ENCODE peak calls at places on chromosomes 7 and 10, in seven cellular contexts. P is colonic mucosa; K is fibroblast of villous mesenchyme; Z is naive thymus-derived CD4-positive, alpha-beta T cell; I is heart left ventricle; N is CD8-positive, alpha-beta T cell; T is cardiac fibroblast. R is an unnamed sample.

GRCh38 chr7:106022193-106022821 is 59.2 kb downstream of the CDHR3 start:
- DNase-seq in P (no peak), K (no peak), Z (peak), I (no peak), N (peak), T (no peak), R (no peak)

GRCh38 chr7:30938435-30939316 is 25.1 kb upstream of the GHRHR start:
- DNase-seq in P (peak), K (peak), Z (peak), I (peak), N (peak), T (peak), R (peak)

GRCh38 chr10:121519901-121520500 is 78.2 kb downstream of the FGFR2 start:
- DNase-seq in P (no peak), K (no peak), Z (no peak), I (no peak), N (no peak), T (no peak), R (no peak)

GRCh38 chr7:2978403-2978802 is 65.3 kb downstream of the CARD11 start:
- DNase-seq in P (peak), K (no peak), Z (peak), I (no peak), N (peak), T (no peak), R (peak)

GRCh38 chr10:74825033-74825370 is 1.4 kb upstream of the KAT6B start:
- DNase-seq in P (peak), K (no peak), Z (peak), I (peak), N (no peak), T (no peak), R (no peak)

GRCh38 chr7:90625051-90625450 is 28.9 kb downstream of the CDK14 start:
- DNase-seq in P (no peak), K (no peak), Z (no peak), I (peak), N (no peak), T (peak), R (no peak)

GRCh38 chr7:27889800-27890199 is 149.8 kb downstream of the TAX1BP1 start:
- DNase-seq in P (no peak), K (no peak), Z (no peak), I (no peak), N (no peak), T (no peak), R (no peak)

GRCh38 chr7:140594131-140594691 is 46.4 kb downstream of the DENND2A start:
- DNase-seq in P (no peak), K (no peak), Z (no peak), I (peak), N (no peak), T (no peak), R (no peak)

GRCh38 chr7:141354251-141354650 is 197.0 kb upstream of the AGK start:
- DNase-seq in P (no peak), K (peak), Z (no peak), I (no peak), N (no peak), T (peak), R (no peak)

GRCh38 chr10:91521444-91521843 is 111.3 kb downstream of the HECTD2 start:
- DNase-seq in P (no peak), K (peak), Z (no peak), I (no peak), N (no peak), T (peak), R (no peak)

GRCh38 chr10:47164126-47164799 is 135.7 kb upstream of the GDF10 start:
- DNase-seq in P (no peak), K (peak), Z (no peak), I (no peak), N (no peak), T (peak), R (no peak)

GRCh38 chr7:8135417-8135816 is 126.5 kb downstream of the ICA1 start:
- DNase-seq in P (no peak), K (no peak), Z (no peak), I (no peak), N (no peak), T (no peak), R (no peak)

GRCh38 chr10:78038105-78038504 is 4.4 kb downstream of the RPS24 start:
- DNase-seq in P (no peak), K (peak), Z (no peak), I (no peak), N (no peak), T (no peak), R (no peak)

DNA sequence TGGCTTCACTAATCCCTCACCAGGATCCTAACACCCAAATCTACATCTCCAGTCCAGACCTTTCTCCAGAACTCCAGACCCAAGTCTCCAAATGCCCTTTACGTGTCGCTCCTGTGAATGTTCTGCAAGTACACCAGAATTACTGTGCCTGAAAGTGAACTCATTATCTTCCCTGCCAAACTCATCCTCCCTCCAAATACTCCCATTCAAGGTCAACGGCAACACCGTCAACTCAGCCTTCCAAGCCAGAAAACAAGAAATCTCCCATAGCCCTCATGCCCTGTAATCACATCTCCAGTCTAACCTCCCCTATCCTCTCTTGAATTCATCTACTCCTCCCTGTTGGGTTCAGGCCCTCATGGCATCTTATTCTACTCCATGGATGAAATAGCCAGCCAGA is 12.3 kb downstream of the CREB3L2 start:
- DNase-seq in P (no peak), K (no peak), Z (no peak), I (no peak), N (no peak), T (no peak), R (no peak)
- H3K4me3 ChIP-seq in P (no peak), K (no peak), Z (no peak), I (no peak), N (no peak), T (no peak), R (no peak)

DNA sequence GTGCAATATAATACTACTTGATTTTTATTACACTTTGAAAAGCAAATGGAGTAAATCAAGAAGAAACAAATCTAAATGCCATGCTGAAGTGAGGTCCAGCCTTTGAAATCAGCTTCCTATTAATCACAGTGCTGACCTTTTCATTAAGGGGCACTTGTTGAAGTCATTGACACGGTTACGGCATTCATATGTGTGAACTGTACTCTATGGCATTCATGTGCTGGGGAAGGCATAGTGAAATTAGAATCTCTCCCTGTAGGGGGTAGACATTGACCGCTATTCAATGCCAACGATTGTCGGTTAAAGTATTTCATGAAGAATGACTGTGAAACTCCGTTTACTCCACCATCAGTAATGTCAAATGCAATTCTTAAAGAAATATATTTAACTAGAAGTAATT is 296.1 kb upstream of the SEMA3A start:
- DNase-seq in P (no peak), K (peak), Z (no peak), I (no peak), N (no peak), T (peak), R (no peak)
- H3K4me3 ChIP-seq in P (no peak), K (no peak), Z (no peak), I (no peak), N (no peak), T (no peak), R (no peak)

GRCh38 chr7:99741438-99741795 is 6.4 kb upstream of the CYP3A7 start:
- DNase-seq in P (no peak), K (no peak), Z (no peak), I (no peak), N (no peak), T (no peak), R (no peak)
- H3K4me3 ChIP-seq in P (no peak), K (no peak), Z (no peak), I (no peak), N (no peak), T (no peak), R (no peak)

GRCh38 chr7:18459439-18459838 is 36.1 kb upstream of the HDAC9 start:
- DNase-seq in P (no peak), K (no peak), Z (no peak), I (no peak), N (no peak), T (no peak), R (no peak)
- H3K4me3 ChIP-seq in P (no peak), K (no peak), Z (no peak), I (no peak), N (no peak), T (no peak), R (no peak)

GRCh38 chr10:80131499-80131901 is 1.0 kb upstream of the PLAC9 start:
- DNase-seq in P (no peak), K (no peak), Z (no peak), I (no peak), N (no peak), T (no peak), R (peak)

GRCh38 chr10:80137031-80137712 is 4.6 kb downstream of the PLAC9 start:
- DNase-seq in P (no peak), K (peak), Z (no peak), I (peak), N (no peak), T (peak), R (peak)

GRCh38 chr10:80136134-80136571 is 3.6 kb downstream of the PLAC9 start:
- DNase-seq in P (peak), K (peak), Z (no peak), I (peak), N (no peak), T (peak), R (peak)

GRCh38 chr10:80133221-80133620 is 691 bp downstream of the PLAC9 start:
- DNase-seq in P (no peak), K (peak), Z (no peak), I (peak), N (no peak), T (peak), R (peak)

GRCh38 chr10:80132299-80133139 is at the start of gene PLAC9:
- DNase-seq in P (no peak), K (no peak), Z (no peak), I (peak), N (no peak), T (peak), R (peak)
- H3K4me3 ChIP-seq in P (peak), K (peak), Z (no peak), I (peak), N (no peak), T (peak), R (peak)

DNA sequence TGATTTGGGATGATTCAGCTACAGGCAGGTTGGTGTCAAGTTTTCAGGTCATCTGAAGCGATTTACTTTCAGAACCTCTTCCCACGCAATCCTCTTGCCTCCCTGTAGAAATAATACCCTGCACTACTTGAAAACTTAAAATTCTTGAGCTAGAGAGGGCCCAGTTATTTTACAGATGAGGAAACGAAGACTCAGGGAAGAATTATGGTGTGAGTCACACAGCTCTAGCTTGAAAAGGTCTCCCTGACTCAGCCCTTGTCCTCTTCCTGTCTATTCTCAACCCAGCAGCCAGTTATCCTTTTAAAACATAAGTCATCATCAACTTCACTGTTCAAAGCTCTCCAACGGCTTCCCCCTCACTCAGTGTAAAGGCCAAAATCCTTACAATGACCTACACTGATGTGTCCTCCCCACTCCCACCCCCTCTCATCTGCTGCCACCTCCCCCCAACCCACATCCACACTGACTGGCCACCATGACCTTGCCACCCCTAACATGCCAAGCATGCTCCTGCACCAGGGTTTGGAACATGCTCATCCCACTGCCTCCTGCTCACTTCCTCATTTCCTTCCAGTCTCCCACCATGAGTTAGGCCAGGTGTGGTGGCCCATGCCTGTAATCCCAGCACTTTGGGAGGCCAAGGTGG is 3.4 kb downstream of the DNMBP start:
- DNase-seq in P (no peak), K (peak), Z (no peak), I (no peak), N (no peak), T (peak), R (no peak)
- H3K4me3 ChIP-seq in P (no peak), K (peak), Z (no peak), I (no peak), N (no peak), T (peak), R (no peak)

GRCh38 chr7:113087278-113087998 is 811 bp upstream of the GPR85 start:
- DNase-seq in P (no peak), K (peak), Z (no peak), I (no peak), N (no peak), T (peak), R (peak)
- H3K4me3 ChIP-seq in P (no peak), K (peak), Z (no peak), I (no peak), N (no peak), T (no peak), R (no peak)